ENCODE peak calls at places on chromosomes 11 and 22, in seven cellular contexts. G, U, Y, S, R, Z and J are unnamed samples.

GRCh38 chr22:39220897-39221850 is 23.6 kb downstream of the PDGFB start:
- DNase-seq in G (peak; percentile 10), U (peak; percentile 36), Y (no peak), S (no peak), R (no peak), Z (no peak), J (no peak)

GRCh38 chr22:36073476-36073875 is 44.9 kb upstream of the RBFOX2 start:
- DNase-seq in G (no peak), U (no peak), Y (no peak), S (no peak), R (no peak), Z (no peak), J (no peak)

GRCh38 chr22:45306139-45306538 is 3.6 kb upstream of the FAM118A start:
- DNase-seq in G (no peak), U (no peak), Y (no peak), S (no peak), R (no peak), Z (no peak), J (no peak)

GRCh38 chr22:24503137-24503850 is 8.2 kb downstream of the UPB1 start:
- DNase-seq in G (no peak), U (no peak), Y (peak; percentile 71), S (peak; percentile 59), R (peak; percentile 80), Z (peak; percentile 61), J (peak; percentile 65)

GRCh38 chr11:7204778-7205177 is 46.9 kb upstream of the SYT9 start:
- DNase-seq in G (no peak), U (no peak), Y (no peak), S (no peak), R (no peak), Z (no peak), J (no peak)

GRCh38 chr11:79453617-79454016 is 12.8 kb upstream of the TENM4 start:
- DNase-seq in G (no peak), U (no peak), Y (no peak), S (no peak), R (no peak), Z (no peak), J (no peak)

GRCh38 chr11:116348226-116348625 is 424.6 kb downstream of the BUD13 start:
- DNase-seq in G (no peak), U (no peak), Y (no peak), S (no peak), R (peak; percentile 51), Z (no peak), J (no peak)

GRCh38 chr11:44887598-44887997 is 63.1 kb downstream of the TP53I11 start:
- DNase-seq in G (no peak), U (no peak), Y (no peak), S (no peak), R (no peak), Z (no peak), J (no peak)

GRCh38 chr22:46780453-46780852 is 18.0 kb downstream of the TBC1D22A start:
- DNase-seq in G (peak; percentile 38), U (no peak), Y (no peak), S (peak; percentile 49), R (no peak), Z (no peak), J (peak; percentile 19)

GRCh38 chr11:34030386-34030785 is 21.1 kb upstream of the CAPRIN1 start:
- DNase-seq in G (no peak), U (no peak), Y (no peak), S (no peak), R (no peak), Z (no peak), J (no peak)

GRCh38 chr11:5343474-5344335 is at the start of gene OR51B5:
- DNase-seq in G (no peak), U (no peak), Y (no peak), S (no peak), R (no peak), Z (no peak), J (no peak)

GRCh38 chr11:130721736-130722135 is 194.5 kb downstream of the SNX19 start:
- DNase-seq in G (no peak), U (no peak), Y (no peak), S (no peak), R (no peak), Z (no peak), J (no peak)

GRCh38 chr11:61021661-61022212 is 50.3 kb downstream of the CD6 start:
- DNase-seq in G (no peak), U (peak; percentile 76), Y (no peak), S (peak; percentile 66), R (peak; percentile 60), Z (peak; percentile 76), J (no peak)

GRCh38 chr11:123061403-123062157 is at the start of gene HSPA8:
- DNase-seq in G (peak; percentile 92), U (peak; percentile 87), Y (peak; percentile 32), S (peak; percentile 67), R (peak; percentile 59), Z (peak; percentile 75), J (peak; percentile 68)

GRCh38 chr11:6443269-6444003 is 2.6 kb upstream of the HPX start:
- DNase-seq in G (peak; percentile 81), U (peak; percentile 78), Y (peak; percentile 77), S (peak; percentile 51), R (peak; percentile 77), Z (peak; percentile 61), J (peak; percentile 40)

GRCh38 chr11:39990413-39990812 is 1469.0 kb downstream of the LRRC4C start:
- DNase-seq in G (no peak), U (no peak), Y (no peak), S (no peak), R (no peak), Z (no peak), J (no peak)

GRCh38 chr11:62560566-62561103 is 13.1 kb downstream of the EEF1G start:
- DNase-seq in G (no peak), U (peak; percentile 88), Y (peak; percentile 85), S (peak; percentile 96), R (peak; percentile 47), Z (peak; percentile 87), J (peak; percentile 79)

GRCh38 chr11:10746871-10747270 is 4.2 kb upstream of the CTR9 start:
- DNase-seq in G (no peak), U (no peak), Y (no peak), S (no peak), R (no peak), Z (no peak), J (no peak)

GRCh38 chr22:43186272-43187170 is at the start of gene TTLL12:
- DNase-seq in G (peak; percentile 92), U (peak; percentile 85), Y (no peak), S (peak; percentile 37), R (peak; percentile 74), Z (peak; percentile 64), J (peak; percentile 72)

GRCh38 chr22:37503183-37503683 is 16.0 kb downstream of the CARD10 start:
- DNase-seq in G (no peak), U (no peak), Y (no peak), S (no peak), R (no peak), Z (no peak), J (no peak)
- H3K4me1 ChIP-seq in G (peaks cover 21% of the 10 kb centered on the region), U (peaks cover 43% of the 10 kb centered on the region), Y (peaks cover 39% of the 10 kb centered on the region), S (no peaks in the 10 kb centered on the region), R (peaks cover 4% of the 10 kb centered on the region), Z (peaks cover 70% of the 10 kb centered on the region), J (peaks cover 100% of the 10 kb centered on the region)

GRCh38 chr22:30823015-30823370 is 128.3 kb downstream of the OSBP2 start:
- DNase-seq in G (no peak), U (peak; percentile 40), Y (peak; percentile 48), S (no peak), R (no peak), Z (no peak), J (no peak)
- TF ChIP-seq CTCF in G (no peak), U (no peak), Y (no peak), S (no peak), R (no peak), Z (no peak), J (no peak)

GRCh38 chr11:125165111-125165663 is 636 bp downstream of the PKNOX2 start:
- DNase-seq in G (peak; percentile 84), U (peak; percentile 70), Y (no peak), S (peak; percentile 62), R (no peak), Z (peak; percentile 34), J (peak; percentile 42)
- H3K4me1 ChIP-seq in G (no peaks in the 10 kb centered on the region), U (peaks cover 31% of the 10 kb centered on the region), Y (peaks cover 11% of the 10 kb centered on the region), S (peaks cover 27% of the 10 kb centered on the region), R (no peaks in the 10 kb centered on the region), Z (peaks cover 56% of the 10 kb centered on the region), J (peaks cover 8% of the 10 kb centered on the region)

GRCh38 chr11:66266378-66267038 is 1.9 kb upstream of the RAB1B start:
- DNase-seq in G (no peak), U (peak; percentile 65), Y (no peak), S (no peak), R (no peak), Z (no peak), J (no peak)

GRCh38 chr11:66265531-66266377 is 2.7 kb upstream of the RAB1B start:
- DNase-seq in G (no peak), U (no peak), Y (no peak), S (no peak), R (no peak), Z (no peak), J (no peak)

GRCh38 chr11:66264383-66264782 is 4.1 kb upstream of the RAB1B start:
- DNase-seq in G (no peak), U (no peak), Y (no peak), S (no peak), R (no peak), Z (no peak), J (no peak)

GRCh38 chr11:66263785-66264184 is 4.7 kb upstream of the RAB1B start:
- DNase-seq in G (no peak), U (no peak), Y (no peak), S (no peak), R (no peak), Z (no peak), J (no peak)

DNA sequence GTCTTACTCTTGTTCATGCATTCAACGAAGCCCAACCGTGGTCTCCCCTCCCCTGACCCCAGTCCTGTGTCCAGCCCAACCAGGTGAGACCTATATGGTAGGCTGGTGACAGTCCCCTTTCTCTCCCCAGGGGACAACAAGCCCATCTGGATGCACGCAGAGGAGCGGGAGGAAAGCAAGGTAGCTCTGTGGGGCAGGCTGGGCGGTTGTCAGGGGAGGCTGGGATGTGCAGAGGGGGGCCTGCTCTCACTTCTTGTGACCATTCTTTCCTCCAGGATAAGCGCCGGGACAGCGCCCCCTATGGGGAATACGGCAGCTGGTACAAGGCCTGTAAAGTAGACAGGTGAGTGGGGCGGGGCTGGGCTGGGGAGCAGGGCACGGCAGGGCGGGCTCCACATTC is 3.5 kb upstream of the RAB1B start:
- DNase-seq in G (no peak), U (no peak), Y (peak; percentile 51), S (no peak), R (peak; percentile 41), Z (no peak), J (no peak)
- TF ChIP-seq CTCF in G (peak; percentile 30), U (peak; percentile 21), Y (peak; percentile 73), S (no peak), R (peak; percentile 78), Z (peak; percentile 7), J (no peak)

GRCh38 chr22:30228509-30229359 is 17.8 kb downstream of the LIF start:
- DNase-seq in G (no peak), U (no peak), Y (no peak), S (no peak), R (no peak), Z (no peak), J (no peak)
- H3K4me1 ChIP-seq in G (no peaks in the 10 kb centered on the region), U (no peaks in the 10 kb centered on the region), Y (peaks cover 11% of the 10 kb centered on the region), S (no peaks in the 10 kb centered on the region), R (no peaks in the 10 kb centered on the region), Z (no peaks in the 10 kb centered on the region), J (no peaks in the 10 kb centered on the region)